ENCODE peak calls at places on chromosomes 11 and 22, in ten cellular contexts. F, H, G, X, Y, U, V, B, L and J are unnamed samples.
A peak's percentile ranks its signal among the peaks of the same experiment; 100 is the strongest.

GRCh38 chr11:126989942-126990715 is 10.4 kb downstream of the KIRREL3 start:
- DNase-seq in F (peak; percentile 98), H (peak; percentile 62), G (no peak), X (peak; percentile 43), Y (peak; percentile 93), U (peak; percentile 77), V (peak; percentile 62), B (peak; percentile 82), L (peak; percentile 19), J (peak; percentile 60)

GRCh38 chr11:24386551-24387404 is 110.1 kb upstream of the LUZP2 start:
- DNase-seq in F (peak; percentile 53), H (peak; percentile 38), G (no peak), X (no peak), Y (no peak), U (peak; percentile 68), V (no peak), B (no peak), L (no peak), J (no peak)

GRCh38 chr11:73330569-73331093 is 22.6 kb downstream of the ARHGEF17 start:
- DNase-seq in F (peak; percentile 77), H (peak; percentile 58), G (no peak), X (no peak), Y (no peak), U (peak; percentile 61), V (no peak), B (no peak), L (no peak), J (no peak)

GRCh38 chr11:94740083-94740974 is 27.8 kb upstream of the AMOTL1 start:
- DNase-seq in F (peak; percentile 79), H (no peak), G (no peak), X (no peak), Y (no peak), U (no peak), V (peak; percentile 59), B (peak; percentile 72), L (no peak), J (no peak)

GRCh38 chr22:45537734-45538181 is 35.1 kb downstream of the FBLN1 start:
- DNase-seq in F (no peak), H (peak; percentile 84), G (peak; percentile 56), X (peak; percentile 71), Y (no peak), U (peak; percentile 84), V (peak; percentile 46), B (no peak), L (no peak), J (no peak)

GRCh38 chr11:75858613-75859012 is 43.6 kb downstream of the UVRAG start:
- DNase-seq in F (no peak), H (peak; percentile 50), G (no peak), X (peak; percentile 29), Y (no peak), U (peak; percentile 61), V (no peak), B (no peak), L (no peak), J (no peak)

GRCh38 chr11:120326228-120326627 is 1.1 kb downstream of the TLCD5 start:
- DNase-seq in F (no peak), H (peak; percentile 84), G (no peak), X (peak; percentile 42), Y (no peak), U (peak; percentile 86), V (no peak), B (no peak), L (no peak), J (no peak)

GRCh38 chr11:106724293-106724892 is 293.9 kb downstream of the GUCY1A2 start:
- DNase-seq in F (no peak), H (peak; percentile 49), G (no peak), X (peak; percentile 25), Y (no peak), U (peak; percentile 6), V (no peak), B (no peak), L (no peak), J (no peak)

GRCh38 chr11:94727766-94728165 is 40.4 kb upstream of the AMOTL1 start:
- DNase-seq in F (no peak), H (no peak), G (no peak), X (no peak), Y (no peak), U (no peak), V (no peak), B (no peak), L (no peak), J (no peak)

GRCh38 chr22:42791721-42792452 is 65.2 kb downstream of the ARFGAP3 start:
- DNase-seq in F (no peak), H (no peak), G (no peak), X (no peak), Y (peak; percentile 77), U (no peak), V (peak; percentile 75), B (no peak), L (no peak), J (no peak)

GRCh38 chr11:43419460-43419859 is 60.7 kb downstream of the TTC17 start:
- DNase-seq in F (peak; percentile 56), H (peak; percentile 52), G (no peak), X (no peak), Y (no peak), U (peak; percentile 53), V (no peak), B (no peak), L (no peak), J (no peak)

GRCh38 chr11:73249858-73250773 is 22.0 kb upstream of the P2RY6 start:
- DNase-seq in F (peak; percentile 28), H (no peak), G (no peak), X (no peak), Y (no peak), U (no peak), V (no peak), B (no peak), L (no peak), J (no peak)

GRCh38 chr11:34869425-34869824 is 46.8 kb downstream of the APIP start:
- DNase-seq in F (peak; percentile 75), H (no peak), G (no peak), X (no peak), Y (no peak), U (no peak), V (no peak), B (no peak), L (no peak), J (no peak)
- TF ChIP-seq CTCF in F (peak; percentile 73), H (peak; percentile 24), G (no peak), X (peak; percentile 13), Y (peak; percentile 25), U (no peak), V (no peak), B (peak; percentile 50), L (no peak), J (no peak)

DNA sequence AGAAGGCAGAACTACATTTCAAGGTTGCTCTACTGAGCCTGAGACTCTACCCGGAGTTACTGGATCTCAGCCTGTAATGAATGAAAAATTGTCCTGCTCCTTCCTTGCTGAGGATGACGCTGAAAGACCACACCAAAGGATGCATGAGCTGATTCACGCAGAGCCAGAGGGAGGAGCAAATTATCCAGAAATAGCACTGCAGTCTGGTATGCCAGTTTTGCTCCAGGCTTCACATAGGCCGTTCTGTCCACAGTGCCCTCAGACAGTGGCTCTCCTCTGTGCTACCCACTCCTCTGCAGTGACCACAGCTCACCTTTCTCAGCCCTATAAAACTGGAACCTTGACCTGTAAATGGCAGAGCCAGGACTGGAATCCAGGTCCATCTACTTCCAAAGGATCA is 79.3 kb upstream of the GALNT18 start:
- DNase-seq in F (no peak), H (peak; percentile 47), G (no peak), X (peak; percentile 14), Y (no peak), U (peak; percentile 24), V (no peak), B (no peak), L (no peak), J (no peak)
- TF ChIP-seq CTCF in F (no peak), H (peak; percentile 12), G (no peak), X (peak; percentile 13), Y (peak; percentile 42), U (peak; percentile 3), V (peak; percentile 9), B (no peak), L (no peak), J (no peak)

GRCh38 chr11:16356751-16357365 is 512 bp upstream of the SOX6 start:
- DNase-seq in F (no peak), H (no peak), G (no peak), X (no peak), Y (no peak), U (peak; percentile 41), V (peak; percentile 22), B (no peak), L (no peak), J (no peak)

GRCh38 chr11:16358726-16359125 is 2.4 kb upstream of the SOX6 start:
- DNase-seq in F (no peak), H (no peak), G (no peak), X (no peak), Y (no peak), U (no peak), V (no peak), B (no peak), L (no peak), J (no peak)

GRCh38 chr11:16361108-16361869 is 4.9 kb upstream of the SOX6 start:
- DNase-seq in F (no peak), H (no peak), G (no peak), X (no peak), Y (no peak), U (no peak), V (no peak), B (no peak), L (no peak), J (no peak)

GRCh38 chr11:16357776-16358175 is 1.4 kb upstream of the SOX6 start:
- DNase-seq in F (no peak), H (no peak), G (no peak), X (no peak), Y (no peak), U (no peak), V (no peak), B (no peak), L (no peak), J (no peak)

DNA sequence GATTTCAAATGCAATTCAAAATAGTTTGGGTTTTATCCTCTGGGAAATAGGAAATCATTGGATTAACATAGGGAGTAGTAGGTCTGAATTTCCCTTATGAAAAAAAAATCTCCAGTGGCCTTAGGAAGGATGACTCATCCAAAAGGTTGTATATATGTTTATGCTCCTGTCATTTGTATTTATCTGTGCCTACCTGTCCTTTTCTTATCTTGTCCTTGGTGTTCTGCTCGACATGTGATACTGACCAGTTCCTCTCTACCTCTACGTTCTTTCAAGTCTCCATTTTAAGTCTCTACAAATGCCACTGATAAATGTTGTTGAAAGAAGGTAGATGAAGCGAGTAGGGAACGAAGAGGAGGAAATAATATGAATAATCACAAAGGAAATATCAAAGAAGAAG is 3.0 kb upstream of the SOX6 start:
- DNase-seq in F (no peak), H (no peak), G (no peak), X (no peak), Y (no peak), U (no peak), V (no peak), B (no peak), L (no peak), J (no peak)
- TF ChIP-seq CTCF in F (no peak), H (no peak), G (no peak), X (no peak), Y (no peak), U (no peak), V (no peak), B (no peak), L (no peak), J (no peak)

DNA sequence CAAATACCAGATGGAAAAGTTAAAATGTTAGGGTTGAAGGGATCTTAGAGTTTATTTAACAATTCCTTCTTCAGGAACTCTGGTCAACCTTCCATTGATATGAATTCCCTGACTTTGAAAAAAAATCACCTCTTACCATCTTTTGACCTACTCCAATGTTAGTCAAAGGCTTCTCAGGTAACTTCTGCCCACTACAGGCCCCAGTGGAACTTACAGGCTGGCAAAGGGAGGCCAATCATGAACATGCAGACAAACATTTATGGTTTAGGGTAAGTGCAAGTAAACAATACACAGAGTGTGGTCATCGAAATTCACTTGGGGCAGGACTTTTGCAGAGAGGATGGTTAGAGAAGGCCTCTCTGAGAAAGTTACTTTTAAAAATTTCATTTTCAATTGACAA is 45.1 kb downstream of the SYN3 start:
- DNase-seq in F (peak; percentile 42), H (no peak), G (no peak), X (no peak), Y (no peak), U (no peak), V (no peak), B (no peak), L (no peak), J (no peak)
- TF ChIP-seq CTCF in F (peak; percentile 53), H (no peak), G (no peak), X (no peak), Y (peak; percentile 13), U (no peak), V (no peak), B (no peak), L (no peak), J (no peak)